ENCODE peak calls at places on chromosomes 4 and X, in six cellular contexts. X, O, I, U, D and T are unnamed samples. For H3K4me1, the result is how much of the 10 kb centered on the place peaks cover.

GRCh38 chr4:11765849-11766453 is 337.3 kb upstream of the HS3ST1 start:
- DNase-seq in X (peak), O (no peak), I (no peak), U (peak), D (no peak), T (no peak)

GRCh38 chr4:60314367-60314766 is 885.8 kb upstream of the ADGRL3 start:
- DNase-seq in X (no peak), O (no peak), I (no peak), U (no peak), D (no peak), T (no peak)

GRCh38 chr4:114028071-114028470 is 48.6 kb upstream of the ARSJ start:
- DNase-seq in X (peak), O (no peak), I (no peak), U (no peak), D (no peak), T (no peak)

GRCh38 chr4:169005453-169006099 is 4.5 kb downstream of the CBR4 start:
- DNase-seq in X (peak), O (no peak), I (no peak), U (no peak), D (no peak), T (no peak)

GRCh38 chrX:47145408-47146120 is 543 bp downstream of the RBM10 start:
- DNase-seq in X (no peak), O (no peak), I (no peak), U (no peak), D (no peak), T (no peak)

GRCh38 chrX:10633722-10634121 is 13.3 kb upstream of the MID1 start:
- DNase-seq in X (peak), O (no peak), I (peak), U (no peak), D (no peak), T (no peak)

GRCh38 chr4:7831330-7831729 is 108.3 kb downstream of the AFAP1 start:
- DNase-seq in X (peak), O (no peak), I (peak), U (peak), D (no peak), T (no peak)

GRCh38 chrX:100980608-100981497 is 11.3 kb downstream of the ARL13A start:
- DNase-seq in X (peak), O (peak), I (peak), U (no peak), D (peak), T (peak)

GRCh38 chr4:113146876-113147358 is 97.5 kb downstream of the ANK2 start:
- DNase-seq in X (peak), O (no peak), I (peak), U (no peak), D (no peak), T (no peak)

GRCh38 chrX:43655961-43656494 is at the start of gene MAOA:
- DNase-seq in X (peak), O (peak), I (peak), U (no peak), D (peak), T (peak)

GRCh38 chr4:36173923-36174322 is 70.4 kb downstream of the ARAP2 start:
- DNase-seq in X (no peak), O (no peak), I (no peak), U (no peak), D (no peak), T (no peak)

GRCh38 chr4:14177987-14178386 is 550.5 kb upstream of the BOD1L1 start:
- DNase-seq in X (no peak), O (no peak), I (no peak), U (no peak), D (no peak), T (no peak)

GRCh38 chrX:55159556-55159955 is 60.6 kb upstream of the PAGE5 start:
- DNase-seq in X (no peak), O (no peak), I (no peak), U (peak), D (no peak), T (no peak)

GRCh38 chrX:46840946-46841740 is 4.3 kb downstream of the RP2 start:
- DNase-seq in X (peak), O (no peak), I (no peak), U (no peak), D (no peak), T (no peak)

GRCh38 chrX:108584617-108585211 is 145.1 kb downstream of the COL4A5 start:
- DNase-seq in X (peak), O (no peak), I (no peak), U (no peak), D (no peak), T (no peak)

GRCh38 chr4:147760695-147761094 is 28.8 kb downstream of the ARHGAP10 start:
- DNase-seq in X (no peak), O (peak), I (no peak), U (no peak), D (no peak), T (peak)

GRCh38 chr4:71195932-71196331 is 142.9 kb upstream of the SLC4A4 start:
- DNase-seq in X (peak), O (no peak), I (no peak), U (no peak), D (no peak), T (no peak)

GRCh38 chr4:40185830-40186664 is 10.8 kb upstream of the RHOH start:
- DNase-seq in X (no peak), O (no peak), I (no peak), U (no peak), D (no peak), T (no peak)

GRCh38 chr4:40189997-40190396 is 6.8 kb upstream of the RHOH start:
- DNase-seq in X (no peak), O (no peak), I (no peak), U (no peak), D (no peak), T (no peak)

GRCh38 chr4:40190465-40190864 is 6.4 kb upstream of the RHOH start:
- DNase-seq in X (no peak), O (no peak), I (no peak), U (no peak), D (no peak), T (no peak)

GRCh38 chr4:40186665-40187014 is 10.2 kb upstream of the RHOH start:
- DNase-seq in X (no peak), O (no peak), I (no peak), U (no peak), D (no peak), T (no peak)

GRCh38 chr4:40187386-40187913 is 9.4 kb upstream of the RHOH start:
- DNase-seq in X (no peak), O (no peak), I (no peak), U (no peak), D (no peak), T (no peak)
- H3K4me1 ChIP-seq in X (under half), O (under half), I (under half), U (under half), D (under half), T (under half)

GRCh38 chr4:159169414-159169813 is 66.5 kb downstream of the RAPGEF2 start:
- DNase-seq in X (no peak), O (no peak), I (no peak), U (no peak), D (no peak), T (no peak)
- H3K4me1 ChIP-seq in X (under half), O (under half), I (under half), U (under half), D (under half), T (under half)

GRCh38 chr4:3196670-3197359 is 52.1 kb upstream of the MSANTD1 start:
- DNase-seq in X (no peak), O (no peak), I (no peak), U (peak), D (no peak), T (no peak)

GRCh38 chr4:3190549-3190948 is 58.4 kb upstream of the MSANTD1 start:
- DNase-seq in X (no peak), O (no peak), I (no peak), U (no peak), D (no peak), T (no peak)

GRCh38 chr4:3192188-3192587 is 56.8 kb upstream of the MSANTD1 start:
- DNase-seq in X (no peak), O (no peak), I (no peak), U (no peak), D (no peak), T (no peak)

GRCh38 chr4:3192827-3193226 is 56.1 kb upstream of the MSANTD1 start:
- DNase-seq in X (no peak), O (no peak), I (no peak), U (no peak), D (no peak), T (no peak)

GRCh38 chr4:3193531-3194203 is 55.3 kb upstream of the MSANTD1 start:
- DNase-seq in X (peak), O (no peak), I (no peak), U (peak), D (no peak), T (no peak)
- H3K4me1 ChIP-seq in X (under half), O (under half), I (under half), U (half or more), D (under half), T (under half)

GRCh38 chrX:119206203-119206602 is 29.9 kb upstream of the PGRMC1 start:
- DNase-seq in X (no peak), O (no peak), I (no peak), U (no peak), D (no peak), T (no peak)

GRCh38 chrX:119201570-119201969 is 34.5 kb upstream of the PGRMC1 start:
- DNase-seq in X (no peak), O (no peak), I (no peak), U (no peak), D (no peak), T (no peak)
- H3K4me1 ChIP-seq in X (under half), O (under half), I (under half), U (under half), D (under half), T (under half)

DNA sequence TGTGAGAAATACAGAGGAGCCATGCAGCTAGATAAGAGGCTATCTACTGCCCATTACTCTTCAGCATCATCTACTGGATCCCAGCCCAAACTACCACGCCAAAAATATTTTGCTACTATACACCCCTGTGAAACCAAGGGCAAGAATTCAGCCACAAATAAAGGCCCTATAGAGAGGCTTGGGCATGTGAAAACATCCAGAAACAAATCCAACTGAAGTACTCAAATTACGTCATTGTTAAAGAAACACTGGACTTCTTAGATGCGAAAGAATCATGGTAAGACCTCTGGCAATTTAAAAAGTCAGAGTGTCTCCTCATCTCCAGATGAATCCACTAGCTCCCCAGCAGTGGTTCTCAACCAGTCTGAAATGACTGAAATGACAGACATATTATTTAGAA is 12.8 kb downstream of the NDST3 start:
- DNase-seq in X (no peak), O (no peak), I (no peak), U (no peak), D (no peak), T (no peak)
- H3K4me1 ChIP-seq in X (under half), O (under half), I (under half), U (under half), D (under half), T (under half)

GRCh38 chr4:151717271-151717670 is 43.5 kb downstream of the GATB start:
- DNase-seq in X (no peak), O (no peak), I (no peak), U (no peak), D (no peak), T (no peak)
- H3K4me1 ChIP-seq in X (under half), O (under half), I (under half), U (under half), D (under half), T (under half)

DNA sequence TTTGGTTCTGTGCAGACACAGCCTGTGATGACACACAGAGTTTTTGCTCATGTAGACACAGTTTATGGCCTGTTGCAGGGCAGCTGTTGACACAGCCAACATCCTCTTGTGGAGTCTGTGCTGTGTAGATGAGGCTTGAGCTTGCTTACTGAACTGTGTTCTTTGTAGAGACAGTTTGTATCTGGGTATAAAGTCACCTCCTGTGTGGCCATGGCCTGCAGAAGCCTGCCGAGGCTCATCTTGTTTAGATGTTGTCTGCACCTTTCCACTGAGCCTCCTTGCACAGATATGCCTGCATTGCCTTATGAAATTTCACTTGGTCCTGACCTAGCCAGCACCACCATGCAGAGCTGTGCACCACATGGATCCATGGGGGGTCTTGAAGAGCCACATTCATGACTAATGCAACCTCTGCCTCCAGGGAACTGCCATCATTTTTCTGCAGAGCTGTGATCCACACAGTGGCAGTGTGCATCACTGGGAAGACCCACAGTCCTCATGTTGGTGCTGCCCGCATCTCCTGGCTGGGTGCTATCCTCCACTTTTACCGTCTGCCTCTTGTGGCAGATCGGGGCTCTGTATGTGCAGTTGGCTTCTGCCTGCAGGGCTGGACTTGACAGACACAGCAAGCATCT is 198.0 kb upstream of the MAMLD1 start:
- DNase-seq in X (no peak), O (no peak), I (no peak), U (no peak), D (no peak), T (no peak)
- H3K4me1 ChIP-seq in X (under half), O (under half), I (under half), U (under half), D (under half), T (under half)